ENCODE peak calls at places on chromosomes 13 and 19, in five cellular contexts. One of them, this sample, is unnamed. For H3K4me1, the result is how much of the 10 kb centered on the place peaks cover.

GRCh38 chr19:39507715-39508364 is 7.1 kb upstream of the SELENOV start:
- DNase-seq in psoas muscle: no peak
- DNase-seq in Peyer's patch: no peak
- DNase-seq in IMR-90: no peak
- DNase-seq in heart left ventricle: no peak
- DNase-seq in this sample: no peak

GRCh38 chr13:96460571-96460970 is 370.7 kb downstream of the HS6ST3 start:
- DNase-seq in psoas muscle: no peak
- DNase-seq in Peyer's patch: no peak
- DNase-seq in IMR-90: no peak
- DNase-seq in heart left ventricle: no peak
- DNase-seq in this sample: no peak

GRCh38 chr13:111872475-111873150 is 194.3 kb upstream of the SOX1 start:
- DNase-seq in psoas muscle: no peak
- DNase-seq in Peyer's patch: peak
- DNase-seq in IMR-90: no peak
- DNase-seq in heart left ventricle: no peak
- DNase-seq in this sample: no peak

GRCh38 chr19:45293682-45294081 is 29.0 kb downstream of the CKM start:
- DNase-seq in psoas muscle: no peak
- DNase-seq in Peyer's patch: no peak
- DNase-seq in IMR-90: no peak
- DNase-seq in heart left ventricle: no peak
- DNase-seq in this sample: no peak

GRCh38 chr13:72970956-72971355 is 87.8 kb upstream of the KLF5 start:
- DNase-seq in psoas muscle: no peak
- DNase-seq in Peyer's patch: no peak
- DNase-seq in IMR-90: peak
- DNase-seq in heart left ventricle: no peak
- DNase-seq in this sample: no peak

GRCh38 chr19:55687281-55688172 is 12.5 kb downstream of the EPN1 start:
- DNase-seq in psoas muscle: peak
- DNase-seq in Peyer's patch: no peak
- DNase-seq in IMR-90: no peak
- DNase-seq in heart left ventricle: peak
- DNase-seq in this sample: peak

GRCh38 chr13:79880820-79881219 is 399.9 kb downstream of the NDFIP2 start:
- DNase-seq in psoas muscle: no peak
- DNase-seq in Peyer's patch: no peak
- DNase-seq in IMR-90: no peak
- DNase-seq in heart left ventricle: no peak
- DNase-seq in this sample: peak

GRCh38 chr19:4015705-4016402 is 8.3 kb downstream of the PIAS4 start:
- DNase-seq in psoas muscle: peak
- DNase-seq in Peyer's patch: no peak
- DNase-seq in IMR-90: no peak
- DNase-seq in heart left ventricle: no peak
- DNase-seq in this sample: no peak

GRCh38 chr13:19998960-19999359 is 40.4 kb downstream of the ZMYM2 start:
- DNase-seq in psoas muscle: no peak
- DNase-seq in Peyer's patch: no peak
- DNase-seq in IMR-90: no peak
- DNase-seq in heart left ventricle: no peak
- DNase-seq in this sample: no peak

GRCh38 chr13:73242515-73243015 is 183.8 kb downstream of the KLF5 start:
- DNase-seq in psoas muscle: no peak
- DNase-seq in Peyer's patch: no peak
- DNase-seq in IMR-90: no peak
- DNase-seq in heart left ventricle: no peak
- DNase-seq in this sample: no peak

GRCh38 chr13:50529154-50529882 is 314.2 kb downstream of the DLEU7 start:
- DNase-seq in psoas muscle: peak
- DNase-seq in Peyer's patch: peak
- DNase-seq in IMR-90: peak
- DNase-seq in heart left ventricle: peak
- DNase-seq in this sample: peak

GRCh38 chr19:3151563-3152430 is 16.0 kb downstream of the GNA15 start:
- DNase-seq in psoas muscle: no peak
- DNase-seq in Peyer's patch: no peak
- DNase-seq in IMR-90: no peak
- DNase-seq in heart left ventricle: no peak
- DNase-seq in this sample: no peak

GRCh38 chr19:328025-328505 is 16.5 kb downstream of the MIER2 start:
- DNase-seq in psoas muscle: no peak
- DNase-seq in Peyer's patch: no peak
- DNase-seq in IMR-90: no peak
- DNase-seq in heart left ventricle: no peak
- DNase-seq in this sample: no peak

GRCh38 chr13:114099918-114100445 is 32.4 kb downstream of the RASA3 start:
- DNase-seq in psoas muscle: peak
- DNase-seq in Peyer's patch: no peak
- DNase-seq in IMR-90: peak
- DNase-seq in heart left ventricle: peak
- DNase-seq in this sample: peak

GRCh38 chr19:42368765-42369164 is 21.3 kb downstream of the CNFN start:
- DNase-seq in psoas muscle: no peak
- DNase-seq in Peyer's patch: no peak
- DNase-seq in IMR-90: no peak
- DNase-seq in heart left ventricle: no peak
- DNase-seq in this sample: no peak

GRCh38 chr13:83024955-83025594 is 857.2 kb downstream of the SLITRK1 start:
- DNase-seq in psoas muscle: no peak
- DNase-seq in Peyer's patch: no peak
- DNase-seq in IMR-90: peak
- DNase-seq in heart left ventricle: no peak
- DNase-seq in this sample: no peak

GRCh38 chr19:30684613-30685012 is 312.4 kb downstream of the ZNF536 start:
- DNase-seq in psoas muscle: no peak
- DNase-seq in Peyer's patch: no peak
- DNase-seq in IMR-90: no peak
- DNase-seq in heart left ventricle: no peak
- DNase-seq in this sample: no peak

GRCh38 chr19:34351382-34351802 is 13.6 kb upstream of the GPI start:
- DNase-seq in psoas muscle: no peak
- DNase-seq in Peyer's patch: no peak
- DNase-seq in IMR-90: no peak
- DNase-seq in heart left ventricle: no peak
- DNase-seq in this sample: no peak

GRCh38 chr19:475360-475759 is 14.5 kb upstream of the SHC2 start:
- DNase-seq in psoas muscle: no peak
- DNase-seq in Peyer's patch: no peak
- DNase-seq in IMR-90: no peak
- DNase-seq in heart left ventricle: no peak
- DNase-seq in this sample: no peak

GRCh38 chr19:44943801-44944249 is 1.8 kb downstream of the APOC4 start:
- DNase-seq in psoas muscle: peak
- DNase-seq in Peyer's patch: peak
- DNase-seq in IMR-90: no peak
- DNase-seq in heart left ventricle: peak
- DNase-seq in this sample: peak

GRCh38 chr19:45528744-45529453 is 21.6 kb downstream of the VASP start:
- DNase-seq in psoas muscle: peak
- DNase-seq in Peyer's patch: no peak
- DNase-seq in IMR-90: no peak
- DNase-seq in heart left ventricle: no peak
- DNase-seq in this sample: peak

GRCh38 chr13:93947651-93948050 is 531.8 kb downstream of the DCT start:
- DNase-seq in psoas muscle: no peak
- DNase-seq in Peyer's patch: no peak
- DNase-seq in IMR-90: no peak
- DNase-seq in heart left ventricle: no peak
- DNase-seq in this sample: no peak

GRCh38 chr19:15498156-15498858 is 10.0 kb upstream of the CYP4F22 start:
- DNase-seq in psoas muscle: no peak
- DNase-seq in Peyer's patch: no peak
- DNase-seq in IMR-90: no peak
- DNase-seq in heart left ventricle: no peak
- DNase-seq in this sample: no peak

GRCh38 chr19:43754312-43754561 is 525 bp downstream of the SMG9 start:
- DNase-seq in psoas muscle: no peak
- DNase-seq in Peyer's patch: no peak
- DNase-seq in IMR-90: no peak
- DNase-seq in heart left ventricle: no peak
- DNase-seq in this sample: no peak

GRCh38 chr13:43405457-43405856 is 381.3 kb downstream of the ENOX1 start:
- DNase-seq in psoas muscle: no peak
- DNase-seq in Peyer's patch: no peak
- DNase-seq in IMR-90: peak
- DNase-seq in heart left ventricle: no peak
- DNase-seq in this sample: no peak

GRCh38 chr13:36601186-36601585 is 72.6 kb upstream of the SERTM1 start:
- DNase-seq in psoas muscle: no peak
- DNase-seq in Peyer's patch: no peak
- DNase-seq in IMR-90: no peak
- DNase-seq in heart left ventricle: no peak
- DNase-seq in this sample: no peak

GRCh38 chr13:29457299-29457698 is 138.2 kb downstream of the SLC7A1 start:
- DNase-seq in psoas muscle: no peak
- DNase-seq in Peyer's patch: no peak
- DNase-seq in IMR-90: peak
- DNase-seq in heart left ventricle: no peak
- DNase-seq in this sample: no peak

GRCh38 chr13:29456419-29456818 is 139.1 kb downstream of the SLC7A1 start:
- DNase-seq in psoas muscle: no peak
- DNase-seq in Peyer's patch: no peak
- DNase-seq in IMR-90: no peak
- DNase-seq in heart left ventricle: no peak
- DNase-seq in this sample: no peak

GRCh38 chr13:29453657-29454056 is 141.8 kb downstream of the SLC7A1 start:
- DNase-seq in psoas muscle: no peak
- DNase-seq in Peyer's patch: no peak
- DNase-seq in IMR-90: no peak
- DNase-seq in heart left ventricle: no peak
- DNase-seq in this sample: no peak

GRCh38 chr13:29452773-29453574 is 142.5 kb downstream of the SLC7A1 start:
- DNase-seq in psoas muscle: no peak
- DNase-seq in Peyer's patch: no peak
- DNase-seq in IMR-90: no peak
- DNase-seq in heart left ventricle: no peak
- DNase-seq in this sample: no peak

GRCh38 chr13:29454931-29455481 is 140.5 kb downstream of the SLC7A1 start:
- DNase-seq in psoas muscle: no peak
- DNase-seq in Peyer's patch: no peak
- DNase-seq in IMR-90: peak
- DNase-seq in heart left ventricle: no peak
- DNase-seq in this sample: no peak
- H3K4me1 ChIP-seq in psoas muscle: under half
- H3K4me1 ChIP-seq in Peyer's patch: under half
- H3K4me1 ChIP-seq in IMR-90: under half
- H3K4me1 ChIP-seq in heart left ventricle: under half
- H3K4me1 ChIP-seq in this sample: under half

DNA sequence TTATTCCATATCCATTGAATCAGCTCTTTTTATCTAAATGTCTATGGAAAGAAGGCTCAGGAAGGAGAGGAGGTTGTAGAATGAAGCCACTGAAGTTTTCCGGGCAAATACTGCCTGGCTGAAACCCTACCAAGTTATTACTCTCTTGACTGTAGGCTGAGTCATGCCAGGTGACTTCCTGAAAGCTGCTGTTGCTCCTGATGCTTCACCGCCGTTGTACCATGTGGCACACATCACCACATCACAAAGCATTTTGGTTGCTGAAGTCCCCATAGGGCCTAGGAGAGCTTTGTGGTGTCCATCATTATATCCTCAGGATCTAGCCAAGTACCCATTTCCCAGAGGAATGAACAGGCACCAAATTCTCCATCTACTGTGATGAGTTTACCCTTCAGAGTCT is 11.1 kb upstream of the TDRD12 start:
- DNase-seq in psoas muscle: no peak
- DNase-seq in Peyer's patch: no peak
- DNase-seq in IMR-90: no peak
- DNase-seq in heart left ventricle: no peak
- DNase-seq in this sample: no peak
- TF ChIP-seq CTCF in psoas muscle: no peak
- TF ChIP-seq CTCF in Peyer's patch: no peak
- TF ChIP-seq CTCF in IMR-90: no peak
- TF ChIP-seq CTCF in heart left ventricle: no peak
- TF ChIP-seq CTCF in this sample: no peak

DNA sequence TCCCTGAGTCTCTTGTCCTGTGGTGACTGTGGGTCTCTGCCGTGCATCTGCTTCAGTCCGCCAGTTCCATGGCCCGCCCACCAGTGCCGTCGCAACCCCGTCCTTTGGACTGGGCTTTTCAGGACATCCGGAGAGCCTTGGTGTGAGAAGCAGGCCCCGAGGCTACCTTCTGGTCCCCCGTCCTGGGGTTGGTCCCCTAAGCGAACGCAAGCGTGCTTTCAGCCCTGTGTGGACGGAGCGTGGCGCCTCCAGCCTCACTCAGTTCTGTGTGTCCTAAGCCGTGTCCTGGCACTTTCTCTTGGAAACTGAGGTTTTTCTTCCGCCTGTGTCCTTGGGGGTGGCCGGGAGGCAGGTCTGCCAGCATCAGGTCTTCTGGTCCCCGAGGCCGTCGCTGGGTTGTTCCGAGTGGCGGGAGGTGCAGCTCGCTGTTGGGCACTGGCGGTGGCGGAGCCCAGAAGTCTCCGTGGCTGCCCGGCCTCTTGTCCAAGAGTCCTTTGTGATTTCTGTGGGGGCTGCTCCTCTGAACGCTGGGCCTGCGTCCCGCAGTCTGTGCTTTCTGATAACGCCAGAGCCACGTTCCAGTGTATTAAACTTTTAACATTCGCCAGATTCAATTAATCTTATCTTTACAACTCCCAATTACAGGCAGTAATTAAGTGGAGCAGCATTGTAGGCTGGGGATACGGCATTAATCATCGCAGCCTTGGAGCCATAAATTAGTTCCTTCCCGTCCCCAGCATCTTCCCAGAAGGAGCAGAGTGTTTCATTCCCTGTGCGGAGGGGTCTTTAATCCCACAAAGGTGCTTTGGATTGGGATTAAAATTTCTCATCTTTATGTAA is 99.6 kb downstream of the KDM4B start:
- DNase-seq in psoas muscle: no peak
- DNase-seq in Peyer's patch: no peak
- DNase-seq in IMR-90: no peak
- DNase-seq in heart left ventricle: no peak
- DNase-seq in this sample: no peak
- H3K4me3 ChIP-seq in psoas muscle: no peak
- H3K4me3 ChIP-seq in Peyer's patch: no peak
- H3K4me3 ChIP-seq in IMR-90: no peak
- H3K4me3 ChIP-seq in heart left ventricle: no peak
- H3K4me3 ChIP-seq in this sample: no peak

GRCh38 chr13:110216403-110217041 is 90.4 kb downstream of the COL4A1 start:
- DNase-seq in psoas muscle: no peak
- DNase-seq in Peyer's patch: no peak
- DNase-seq in IMR-90: peak
- DNase-seq in heart left ventricle: no peak
- DNase-seq in this sample: no peak
- H3K4me1 ChIP-seq in psoas muscle: under half
- H3K4me1 ChIP-seq in Peyer's patch: under half
- H3K4me1 ChIP-seq in IMR-90: under half
- H3K4me1 ChIP-seq in heart left ventricle: under half
- H3K4me1 ChIP-seq in this sample: under half

This sample was measured in left lung.